ENCODE peak calls at places on chromosomes 13 and 19, in six cellular contexts. L, C, R, N, V and S are unnamed samples.

GRCh38 chr13:94305463-94305862 is 174.0 kb downstream of the DCT start:
- DNase-seq in L (no peak), V (no peak), N (no peak), C (no peak), R (no peak), S (peak; percentile 80)

GRCh38 chr19:48539503-48540096 is 12.4 kb upstream of the SULT2B1 start:
- DNase-seq in C (no peak), R (no peak), L (no peak), N (no peak), V (no peak), S (peak; percentile 84)

GRCh38 chr19:47437500-47437899 is 18.2 kb upstream of the MEIS3 start:
- DNase-seq in L (peak; percentile 72), C (no peak), V (no peak), N (no peak), R (no peak), S (no peak)

GRCh38 chr13:60590775-60591174 is 193.8 kb downstream of the TDRD3 start:
- DNase-seq in N (no peak), C (no peak), R (no peak), L (no peak), V (no peak), S (peak; percentile 21)

GRCh38 chr13:111049791-111050538 is 65.1 kb upstream of the ARHGEF7 start:
- DNase-seq in N (no peak), L (no peak), V (no peak), R (no peak), C (no peak), S (peak; percentile 50)

GRCh38 chr19:45782820-45783785 is 813 bp upstream of the DMPK start:
- DNase-seq in L (peak; percentile 51), V (no peak), C (no peak), R (peak; percentile 84), N (no peak), S (peak; percentile 92)

GRCh38 chr19:48879025-48879572 is 6.9 kb downstream of the PPP1R15A start:
- DNase-seq in C (no peak), V (no peak), R (no peak), N (no peak), L (no peak), S (no peak)

GRCh38 chr13:110305949-110306339 is 1.0 kb downstream of the COL4A1 start:
- DNase-seq in L (peak; percentile 36), N (no peak), C (no peak), R (no peak), V (no peak), S (peak; percentile 42)

GRCh38 chr13:99656092-99656745 is 154.9 kb downstream of the TM9SF2 start:
- DNase-seq in V (peak; percentile 3), R (peak; percentile 75), C (peak; percentile 70), N (peak; percentile 64), L (peak; percentile 95), S (peak; percentile 79)

GRCh38 chr13:99655351-99656091 is 154.2 kb downstream of the TM9SF2 start:
- DNase-seq in C (no peak), N (peak; percentile 15), V (no peak), R (no peak), L (no peak), S (peak; percentile 89)

GRCh38 chr13:99657848-99658265 is 156.6 kb downstream of the TM9SF2 start:
- DNase-seq in V (no peak), N (peak; percentile 10), L (peak; percentile 86), R (peak; percentile 35), C (peak; percentile 30), S (peak; percentile 67)

GRCh38 chr13:99658266-99658991 is 157.2 kb downstream of the TM9SF2 start:
- DNase-seq in V (no peak), C (peak; percentile 64), N (peak; percentile 38), L (peak; percentile 89), R (peak; percentile 52), S (peak; percentile 79)

DNA sequence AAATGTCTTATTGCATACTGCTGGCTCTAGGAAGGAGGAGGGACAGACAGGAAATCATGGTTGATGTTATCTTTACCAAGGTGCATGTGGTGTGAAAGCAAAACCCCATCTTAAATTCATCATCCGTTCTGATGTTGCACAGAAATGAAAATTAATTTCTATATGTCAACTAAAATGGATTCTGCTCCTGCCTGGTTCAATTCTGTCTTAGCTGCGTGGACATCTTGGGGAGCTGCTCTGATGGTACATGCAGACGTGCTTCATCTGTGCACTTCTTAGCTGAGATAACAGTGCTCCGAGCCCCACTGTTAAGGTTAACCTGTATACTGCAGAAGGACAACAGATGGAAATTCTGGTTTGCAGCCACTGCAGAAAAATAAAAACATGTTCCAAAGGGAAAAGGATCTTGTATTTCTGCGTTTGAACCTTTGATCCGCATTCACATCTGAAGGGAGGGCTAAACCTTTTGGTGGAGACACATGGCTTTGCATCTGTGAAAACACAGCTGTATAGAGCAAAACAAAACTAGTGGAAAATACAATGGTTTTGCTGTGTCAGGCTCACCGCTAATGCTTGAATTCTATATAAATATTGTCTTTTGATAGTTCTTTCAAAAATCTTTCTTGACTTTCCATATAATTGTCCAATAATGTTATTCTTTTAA is 155.7 kb downstream of the TM9SF2 start:
- DNase-seq in L (no peak), V (no peak), N (peak; percentile 6), C (peak; percentile 68), R (no peak), S (no peak)
- H3K4me3 ChIP-seq in L (no peak overlapping the region), V (no peak overlapping the region), N (peak overlapping the region; percentile 31), C (peak overlapping the region; percentile 47), R (no peak overlapping the region), S (no peak overlapping the region)

GRCh38 chr13:49604570-49604969 is 19.2 kb upstream of the RCBTB1 start:
- DNase-seq in N (no peak), V (no peak), R (no peak), L (no peak), C (no peak), S (no peak)
- H3K4me1 ChIP-seq in N (no peaks in the 10 kb centered on the region), V (peaks cover 20% of the 10 kb centered on the region), R (no peaks in the 10 kb centered on the region), L (no peaks in the 10 kb centered on the region), C (no peaks in the 10 kb centered on the region), S (no peaks in the 10 kb centered on the region)

DNA sequence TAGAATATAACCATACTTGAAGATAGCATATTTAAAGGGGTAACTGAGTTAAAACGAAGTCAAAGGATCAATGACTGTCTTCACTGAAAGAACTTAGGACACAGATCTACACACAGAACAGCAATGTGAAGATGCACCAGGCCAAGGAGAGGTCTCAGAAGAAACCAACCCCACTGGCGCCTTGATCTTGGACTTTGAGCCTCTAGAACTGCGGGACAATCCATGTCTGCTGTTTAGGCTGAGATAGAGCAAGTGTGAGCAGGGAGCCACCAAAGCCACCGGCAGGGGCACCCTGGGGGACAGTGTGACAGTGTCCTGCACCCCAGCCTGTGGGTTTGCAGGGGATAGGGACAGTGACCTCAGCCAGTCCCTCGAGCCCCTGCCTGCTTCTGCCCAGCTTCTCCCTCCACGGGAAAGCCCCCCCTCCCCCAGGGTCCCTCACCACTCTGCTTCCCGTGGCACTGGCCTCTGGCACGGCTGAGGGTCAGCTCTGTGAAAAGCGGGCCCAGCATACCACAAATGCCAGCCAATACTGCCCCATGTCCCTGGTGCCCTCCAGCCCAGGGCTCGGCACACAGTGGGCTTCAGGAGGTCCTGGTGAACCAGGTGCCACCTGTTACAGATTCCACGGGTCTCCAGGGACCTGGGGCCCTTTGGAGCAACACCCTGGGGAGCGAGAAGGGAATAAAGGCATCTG is 40.8 kb downstream of the KLF2 start:
- DNase-seq in L (no peak), C (no peak), V (no peak), N (no peak), R (no peak), S (no peak)
- H3K4me3 ChIP-seq in L (no peak overlapping the region), C (peak overlapping the region; percentile 71), V (no peak overlapping the region), N (peak overlapping the region; percentile 14), R (no peak overlapping the region), S (no peak overlapping the region)

GRCh38 chr13:41056996-41057711 is 4.2 kb upstream of the WBP4 start:
- DNase-seq in C (no peak), N (no peak), V (no peak), R (no peak), L (no peak), S (no peak)
- H3K4me1 ChIP-seq in C (no peaks in the 10 kb centered on the region), N (peaks cover 4% of the 10 kb centered on the region), V (peaks cover 76% of the 10 kb centered on the region), R (no peaks in the 10 kb centered on the region), L (peaks cover 4% of the 10 kb centered on the region), S (peaks cover 46% of the 10 kb centered on the region)

GRCh38 chr19:18049390-18049789 is 37.3 kb downstream of the IL12RB1 start:
- DNase-seq in V (no peak), R (peak; percentile 73), C (no peak), L (no peak), N (no peak), S (peak; percentile 63)

GRCh38 chr19:18046066-18046718 is 38.2 kb downstream of the ARRDC2 start:
- DNase-seq in C (no peak), R (no peak), L (no peak), V (no peak), N (no peak), S (peak; percentile 91)

GRCh38 chr19:18045307-18046013 is 37.5 kb downstream of the ARRDC2 start:
- DNase-seq in R (no peak), C (no peak), N (no peak), V (no peak), L (no peak), S (no peak)

GRCh38 chr19:18041054-18041453 is 33.1 kb downstream of the ARRDC2 start:
- DNase-seq in C (no peak), L (no peak), R (no peak), V (no peak), N (no peak), S (no peak)

GRCh38 chr19:18044825-18045304 is 36.9 kb downstream of the ARRDC2 start:
- DNase-seq in C (peak; percentile 77), L (peak; percentile 75), V (peak; percentile 20), N (peak; percentile 69), R (peak; percentile 38), S (peak; percentile 86)
- H3K4me3 ChIP-seq in C (peak overlapping the region; percentile 79), L (no peak overlapping the region), V (peak overlapping the region; percentile 39), N (peak overlapping the region; percentile 50), R (peak overlapping the region; percentile 27), S (peak overlapping the region; percentile 65)

GRCh38 chr19:32357720-32358119 is 12.3 kb downstream of the ZNF507 start:
- DNase-seq in L (no peak), V (no peak), C (no peak), R (no peak), N (no peak), S (peak; percentile 18)
- H3K4me1 ChIP-seq in L (no peaks in the 10 kb centered on the region), V (peaks cover 48% of the 10 kb centered on the region), C (no peaks in the 10 kb centered on the region), R (no peaks in the 10 kb centered on the region), N (no peaks in the 10 kb centered on the region), S (no peaks in the 10 kb centered on the region)

GRCh38 chr19:36009633-36010379 is 1.2 kb upstream of the SYNE4 start:
- DNase-seq in L (no peak), V (no peak), R (no peak), C (no peak), N (no peak), S (no peak)
- H3K4me3 ChIP-seq in L (no peak overlapping the region), V (peak overlapping the region; percentile 44), R (peak overlapping the region; percentile 42), C (peak overlapping the region; percentile 47), N (peak overlapping the region; percentile 34), S (peak overlapping the region; percentile 73)

GRCh38 chr19:40415799-40416198 is 2.6 kb upstream of the PRX start:
- DNase-seq in R (no peak), L (no peak), V (no peak), N (no peak), C (no peak), S (no peak)
- H3K4me1 ChIP-seq in R (no peaks in the 10 kb centered on the region), L (no peaks in the 10 kb centered on the region), V (peaks cover 58% of the 10 kb centered on the region), N (peaks cover 5% of the 10 kb centered on the region), C (no peaks in the 10 kb centered on the region), S (no peaks in the 10 kb centered on the region)